ENCODE peak calls at places on chromosomes 1 and 21, in six cellular contexts. C is GM12891, Q is GM23338, G is K562, N is Panc1, T is HL-60. I is an unnamed sample.
A peak's percentile ranks its signal among the peaks of the same experiment; 100 is the strongest.

GRCh38 chr1:235998812-235999211 is 66.1 kb downstream of the NID1 start:
- DNase-seq in Q (no peak), C (no peak), T (no peak), N (no peak), G (no peak), I (no peak)

GRCh38 chr21:27339902-27340301 is 373.0 kb upstream of the ADAMTS5 start:
- DNase-seq in T (no peak), N (no peak), Q (no peak), C (no peak), G (no peak), I (no peak)

GRCh38 chr1:83706354-83706938 is 292.5 kb downstream of the TTLL7 start:
- DNase-seq in T (no peak), N (no peak), C (no peak), Q (no peak), G (no peak), I (no peak)

GRCh38 chr1:40059292-40059959 is 18.9 kb downstream of the CAP1 start:
- DNase-seq in N (no peak), Q (peak; percentile 90), G (peak; percentile 36), C (no peak), T (peak; percentile 74), I (no peak)

GRCh38 chr1:212488436-212489283 is 55.9 kb downstream of the NENF start:
- DNase-seq in Q (no peak), C (no peak), T (peak; percentile 12), G (no peak), N (peak; percentile 80), I (peak; percentile 94)

GRCh38 chr1:53547321-53547720 is 88.1 kb downstream of the DMRTB1 start:
- DNase-seq in C (no peak), T (no peak), N (no peak), G (no peak), Q (no peak), I (peak; percentile 33)

GRCh38 chr1:20280906-20281305 is 9.8 kb upstream of the VWA5B1 start:
- DNase-seq in Q (no peak), G (no peak), T (no peak), N (no peak), C (no peak), I (no peak)

GRCh38 chr1:204104331-204105222 is 31.7 kb downstream of the SOX13 start:
- DNase-seq in N (no peak), G (no peak), C (no peak), Q (no peak), T (no peak), I (no peak)

GRCh38 chr1:97137862-97138514 is 416.4 kb downstream of the PTBP2 start:
- DNase-seq in C (no peak), T (peak; percentile 35), Q (peak; percentile 83), N (no peak), G (no peak), I (no peak)

GRCh38 chr1:211653907-211654553 is 21.4 kb downstream of the NEK2 start:
- DNase-seq in N (no peak), G (no peak), T (no peak), C (no peak), Q (no peak), I (no peak)

GRCh38 chr1:28971980-28972771 is 57.8 kb downstream of the EPB41 start:
- DNase-seq in C (no peak), Q (no peak), T (no peak), N (peak; percentile 65), G (no peak), I (peak; percentile 73)

GRCh38 chr1:218459878-218460277 is 114.7 kb downstream of the TGFB2 start:
- DNase-seq in C (no peak), Q (peak; percentile 87), N (peak; percentile 86), T (no peak), G (no peak), I (no peak)

GRCh38 chr1:2962541-2962940 is 58.7 kb upstream of the ACTRT2 start:
- DNase-seq in T (no peak), C (no peak), G (no peak), Q (no peak), N (no peak), I (peak; percentile 26)

GRCh38 chr1:7281821-7282220 is 489.3 kb upstream of the VAMP3 start:
- DNase-seq in T (no peak), Q (no peak), C (no peak), G (no peak), N (no peak), I (no peak)

GRCh38 chr1:247387500-247387899 is 28.5 kb upstream of the NLRP3 start:
- DNase-seq in Q (peak; percentile 24), G (no peak), N (no peak), C (no peak), T (no peak), I (no peak)

GRCh38 chr1:174344162-174344561 is 103.6 kb upstream of the GPR52 start:
- DNase-seq in Q (no peak), G (no peak), C (no peak), N (no peak), T (no peak), I (no peak)

GRCh38 chr1:51487628-51488027 is 31.4 kb downstream of the EPS15 start:
- DNase-seq in G (peak; percentile 16), T (no peak), Q (no peak), C (no peak), N (no peak), I (no peak)

GRCh38 chr1:102891868-102892625 is 216.3 kb downstream of the COL11A1 start:
- DNase-seq in G (no peak), T (no peak), N (no peak), Q (no peak), C (no peak), I (no peak)

GRCh38 chr1:54016343-54017282 is 1.4 kb downstream of the LDLRAD1 start:
- DNase-seq in N (peak; percentile 53), T (no peak), C (no peak), G (no peak), Q (peak; percentile 36), I (no peak)

GRCh38 chr1:243926803-243927245 is 76.8 kb upstream of the AKT3 start:
- DNase-seq in C (no peak), T (no peak), Q (peak; percentile 63), G (no peak), N (peak; percentile 7), I (no peak)

GRCh38 chr1:221035680-221036153 is 156.5 kb downstream of the HLX start:
- DNase-seq in G (peak; percentile 32), Q (peak; percentile 8), T (no peak), N (peak; percentile 55), C (no peak), I (no peak)

GRCh38 chr21:46111857-46112730 is 14.2 kb downstream of the COL6A2 start:
- DNase-seq in T (no peak), N (no peak), C (peak; percentile 10), G (no peak), Q (no peak), I (peak; percentile 69)

GRCh38 chr21:46109251-46110221 is 11.6 kb downstream of the COL6A2 start:
- DNase-seq in Q (no peak), N (no peak), C (peak; percentile 4), T (no peak), G (no peak), I (peak; percentile 61)

GRCh38 chr21:46108827-46109226 is 10.9 kb downstream of the COL6A2 start:
- DNase-seq in G (no peak), T (no peak), Q (no peak), C (no peak), N (no peak), I (peak; percentile 53)

GRCh38 chr21:46111193-46111571 is 13.3 kb downstream of the COL6A2 start:
- DNase-seq in Q (no peak), T (no peak), G (no peak), N (no peak), C (peak; percentile 13), I (peak; percentile 67)

GRCh38 chr21:46110499-46111192 is 12.7 kb downstream of the COL6A2 start:
- DNase-seq in C (peak; percentile 13), G (peak; percentile 8), T (no peak), Q (peak; percentile 41), N (no peak), I (peak; percentile 95)
- TF ChIP-seq POLR2AphosphoS5 in C (no peak), G (no peak), T (no peak), Q (no peak), N (no peak), I (no peak)

GRCh38 chr1:205229399-205229861 is 1.7 kb downstream of the TMCC2 start:
- DNase-seq in Q (peak; percentile 86), T (peak; percentile 64), C (peak; percentile 65), N (no peak), G (peak; percentile 95), I (peak; percentile 86)

GRCh38 chr1:205225901-205226765 is 1.6 kb upstream of the TMCC2 start:
- DNase-seq in Q (no peak), G (no peak), T (no peak), N (no peak), C (no peak), I (no peak)

GRCh38 chr1:205228052-205228451 is 306 bp downstream of the TMCC2 start:
- DNase-seq in N (no peak), G (no peak), T (no peak), Q (no peak), C (no peak), I (no peak)

GRCh38 chr1:205226868-205227583 is 720 bp upstream of the TMCC2 start:
- DNase-seq in N (no peak), T (no peak), Q (no peak), C (no peak), G (peak; percentile 35), I (no peak)

GRCh38 chr1:205227584-205228006 is at the start of gene TMCC2:
- DNase-seq in C (peak; percentile 88), Q (peak; percentile 99), N (no peak), G (peak; percentile 100), T (peak; percentile 51), I (peak; percentile 96)
- TF ChIP-seq POLR2AphosphoS5 in C (no peak), Q (peak; percentile 59), N (no peak), G (no peak), T (no peak), I (no peak)

GRCh38 chr1:26743426-26744059 is 44.2 kb upstream of the PIGV start:
- DNase-seq in G (no peak), T (no peak), Q (no peak), N (no peak), C (no peak), I (no peak)

GRCh38 chr1:26740958-26741357 is 45.1 kb downstream of the ARID1A start:
- DNase-seq in C (no peak), N (no peak), G (no peak), Q (no peak), T (no peak), I (no peak)

GRCh38 chr1:26747048-26747447 is 40.7 kb upstream of the PIGV start:
- DNase-seq in C (no peak), G (no peak), Q (no peak), T (no peak), N (no peak), I (no peak)

GRCh38 chr1:26745191-26745590 is 42.6 kb upstream of the PIGV start:
- DNase-seq in N (no peak), T (no peak), C (no peak), G (no peak), Q (no peak), I (no peak)

GRCh38 chr1:26744075-26744958 is 43.4 kb upstream of the PIGV start:
- DNase-seq in N (peak; percentile 81), C (peak; percentile 52), G (peak; percentile 59), Q (peak; percentile 92), T (peak; percentile 95), I (peak; percentile 82)
- TF ChIP-seq POLR2AphosphoS5 in N (no peak), C (peak; percentile 25), G (peak; percentile 68), Q (no peak), T (peak; percentile 54), I (no peak)

DNA sequence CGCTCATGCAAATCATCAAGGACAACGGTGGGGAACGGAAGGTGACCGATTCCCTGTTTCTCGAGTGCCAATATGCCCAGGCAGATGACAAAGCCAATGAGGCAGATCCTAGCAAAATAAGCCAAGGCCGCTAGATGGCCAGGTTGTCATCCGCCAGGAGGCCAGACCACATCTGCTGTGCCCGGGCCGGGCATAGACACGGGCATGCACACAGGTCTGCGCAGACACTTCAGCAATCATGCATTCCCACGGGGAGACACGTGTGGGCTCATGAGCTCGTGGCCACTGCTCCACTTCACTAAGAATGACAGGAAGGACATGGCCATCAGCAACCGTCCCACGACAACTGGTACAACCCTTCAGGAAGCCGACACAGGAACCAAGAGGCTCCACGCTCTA is 23.4 kb downstream of the WDR4 start:
- DNase-seq in C (no peak), N (no peak), G (no peak), T (no peak), Q (no peak), I (no peak)
- TF ChIP-seq POLR2AphosphoS5 in C (no peak), N (no peak), G (no peak), T (no peak), Q (no peak), I (no peak)